ENCODE peak calls at places on chromosomes 2 and 18, in four cellular contexts. One of them, this sample, is unnamed.

GRCh38 chr2:85246348-85246747 is 81.4 kb downstream of the TGOLN2 start:
- DNase-seq in IMR-90: no peak
- DNase-seq in SK-N-SH: peak; percentile 52
- DNase-seq in K562: no peak
- DNase-seq in this sample: no peak

GRCh38 chr2:30040147-30040546 is 106.7 kb upstream of the YPEL5 start:
- DNase-seq in SK-N-SH: no peak
- DNase-seq in IMR-90: no peak
- DNase-seq in K562: no peak
- DNase-seq in this sample: no peak

GRCh38 chr2:241273552-241273988 is 41.9 kb downstream of the HDLBP start:
- DNase-seq in IMR-90: no peak
- DNase-seq in SK-N-SH: peak; percentile 32
- DNase-seq in K562: no peak
- DNase-seq in this sample: no peak

GRCh38 chr2:10350666-10351215 is 48.0 kb downstream of the HPCAL1 start:
- DNase-seq in SK-N-SH: no peak
- DNase-seq in IMR-90: no peak
- DNase-seq in K562: no peak
- DNase-seq in this sample: no peak

GRCh38 chr2:209834767-209835166 is 63.1 kb downstream of the UNC80 start:
- DNase-seq in SK-N-SH: no peak
- DNase-seq in K562: no peak
- DNase-seq in IMR-90: no peak
- DNase-seq in this sample: no peak

GRCh38 chr18:62781893-62782292 is 66.6 kb downstream of the PHLPP1 start:
- DNase-seq in K562: no peak
- DNase-seq in IMR-90: peak; percentile 91
- DNase-seq in SK-N-SH: no peak
- DNase-seq in this sample: no peak

GRCh38 chr2:132489150-132489549 is 72.5 kb downstream of the GPR39 start:
- DNase-seq in SK-N-SH: no peak
- DNase-seq in K562: peak; percentile 12
- DNase-seq in IMR-90: peak; percentile 5
- DNase-seq in this sample: peak; percentile 23

GRCh38 chr2:44691174-44691785 is 250.2 kb upstream of the SIX3 start:
- DNase-seq in K562: no peak
- DNase-seq in SK-N-SH: peak; percentile 62
- DNase-seq in IMR-90: no peak
- DNase-seq in this sample: no peak

GRCh38 chr2:67674668-67675067 is 277.5 kb downstream of the ETAA1 start:
- DNase-seq in SK-N-SH: no peak
- DNase-seq in IMR-90: no peak
- DNase-seq in K562: no peak
- DNase-seq in this sample: no peak

GRCh38 chr2:85457877-85458316 is 39.4 kb downstream of the SH2D6 start:
- DNase-seq in K562: no peak
- DNase-seq in SK-N-SH: no peak
- DNase-seq in IMR-90: no peak
- DNase-seq in this sample: no peak

GRCh38 chr2:7692657-7693161 is 775.5 kb downstream of the RNF144A start:
- DNase-seq in IMR-90: peak; percentile 53
- DNase-seq in SK-N-SH: no peak
- DNase-seq in K562: no peak
- DNase-seq in this sample: no peak

GRCh38 chr18:24136967-24137373 is 1.9 kb upstream of the CABYR start:
- DNase-seq in K562: no peak
- DNase-seq in IMR-90: peak; percentile 62
- DNase-seq in SK-N-SH: no peak
- DNase-seq in this sample: no peak

GRCh38 chr2:234518986-234519642 is 22.2 kb upstream of the ARL4C start:
- DNase-seq in SK-N-SH: no peak
- DNase-seq in IMR-90: no peak
- DNase-seq in K562: no peak
- DNase-seq in this sample: no peak
- H3K27ac ChIP-seq in SK-N-SH: no peak overlapping the region
- H3K27ac ChIP-seq in IMR-90: no peak overlapping the region
- H3K27ac ChIP-seq in K562: no peak overlapping the region
- H3K27ac ChIP-seq in this sample: no peak overlapping the region

GRCh38 chr18:9103488-9103887 is 989 bp downstream of the NDUFV2 start:
- DNase-seq in SK-N-SH: no peak
- DNase-seq in IMR-90: peak; percentile 49
- DNase-seq in K562: no peak
- DNase-seq in this sample: no peak
- TF ChIP-seq USF2 in SK-N-SH: no peak
- TF ChIP-seq USF2 in IMR-90: no peak
- TF ChIP-seq USF2 in K562: no peak
- TF ChIP-seq USF2 in this sample: no peak

GRCh38 chr18:6850396-6850795 is 120.9 kb downstream of the ARHGAP28 start:
- DNase-seq in K562: no peak
- DNase-seq in SK-N-SH: no peak
- DNase-seq in IMR-90: no peak
- DNase-seq in this sample: no peak

GRCh38 chr18:6857305-6857704 is 127.8 kb downstream of the ARHGAP28 start:
- DNase-seq in K562: no peak
- DNase-seq in SK-N-SH: no peak
- DNase-seq in IMR-90: peak; percentile 86
- DNase-seq in this sample: no peak

GRCh38 chr18:6854811-6855210 is 125.3 kb downstream of the ARHGAP28 start:
- DNase-seq in IMR-90: no peak
- DNase-seq in K562: no peak
- DNase-seq in SK-N-SH: no peak
- DNase-seq in this sample: no peak

GRCh38 chr18:6855767-6856166 is 126.3 kb downstream of the ARHGAP28 start:
- DNase-seq in IMR-90: no peak
- DNase-seq in SK-N-SH: no peak
- DNase-seq in K562: no peak
- DNase-seq in this sample: no peak

DNA sequence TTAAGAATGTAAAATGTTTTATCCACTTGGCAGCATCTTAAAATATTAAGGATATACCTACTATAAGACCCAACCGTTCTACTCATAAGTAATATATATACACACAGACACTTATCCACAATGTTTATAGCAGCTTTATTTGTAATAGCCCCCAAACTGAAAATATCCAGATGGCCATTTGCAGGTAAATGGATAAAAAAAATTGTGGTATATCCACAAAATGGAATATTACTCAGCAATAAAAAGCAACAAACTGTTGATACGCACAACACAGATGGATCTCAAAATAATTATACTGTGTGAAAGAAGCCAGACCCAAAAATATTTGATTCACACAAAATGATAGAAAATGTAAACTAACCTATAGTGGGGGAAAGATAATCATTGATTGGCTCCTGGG is 122.0 kb downstream of the ARHGAP28 start:
- DNase-seq in K562: no peak
- DNase-seq in SK-N-SH: no peak
- DNase-seq in IMR-90: no peak
- DNase-seq in this sample: no peak
- H3K27ac ChIP-seq in K562: no peak overlapping the region
- H3K27ac ChIP-seq in SK-N-SH: no peak overlapping the region
- H3K27ac ChIP-seq in IMR-90: no peak overlapping the region
- H3K27ac ChIP-seq in this sample: no peak overlapping the region

DNA sequence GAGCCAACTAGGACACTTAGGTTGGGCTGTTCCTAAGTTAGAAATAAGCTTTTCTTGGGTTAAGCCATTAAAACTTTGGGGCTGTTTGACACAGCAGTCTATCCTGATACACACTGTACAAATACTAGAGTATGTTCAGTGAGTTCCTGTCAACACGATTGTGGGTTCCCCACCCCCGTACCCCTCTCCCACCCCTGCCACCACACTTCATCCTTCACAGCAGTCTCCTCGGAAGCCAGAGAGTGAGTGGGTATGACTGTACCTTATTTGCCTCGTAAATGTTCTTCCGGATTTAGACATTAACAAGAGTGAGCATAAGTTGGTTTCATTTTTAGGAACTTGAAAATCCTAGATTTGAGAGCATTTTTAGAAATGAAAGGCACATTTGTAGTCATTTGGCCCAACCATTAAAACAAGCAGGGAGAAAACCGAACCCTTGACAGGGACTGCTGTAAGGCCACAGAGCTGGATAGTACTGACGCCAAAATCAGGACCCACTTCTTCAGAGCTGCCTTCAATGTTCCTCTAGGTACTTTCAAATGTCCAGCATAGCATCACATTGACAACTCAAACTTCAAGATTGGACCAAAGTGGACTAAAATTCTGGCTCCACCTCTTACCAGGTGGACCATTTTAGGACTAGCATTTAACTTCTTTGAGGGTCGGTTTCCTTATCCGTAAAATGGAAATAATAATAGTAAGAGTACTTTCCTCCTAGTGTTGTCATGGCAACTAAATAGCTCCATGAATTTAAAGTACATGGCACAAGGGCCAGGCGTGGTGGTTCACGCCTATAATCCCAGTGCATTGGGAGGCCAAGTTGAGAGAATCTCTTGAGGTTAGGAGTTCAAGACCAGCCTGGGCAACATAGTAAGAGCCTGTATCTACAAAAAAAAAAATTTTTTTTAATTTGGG is 166.3 kb upstream of the SERTAD2 start:
- DNase-seq in SK-N-SH: no peak
- DNase-seq in IMR-90: no peak
- DNase-seq in K562: no peak
- DNase-seq in this sample: no peak
- TF ChIP-seq USF2 in SK-N-SH: no peak
- TF ChIP-seq USF2 in IMR-90: no peak
- TF ChIP-seq USF2 in K562: no peak
- TF ChIP-seq USF2 in this sample: no peak

GRCh38 chr2:43469094-43469493 is 126.7 kb downstream of the THADA start:
- DNase-seq in K562: no peak
- DNase-seq in IMR-90: no peak
- DNase-seq in SK-N-SH: no peak
- DNase-seq in this sample: no peak
- H3K27ac ChIP-seq in K562: no peak overlapping the region
- H3K27ac ChIP-seq in IMR-90: peak overlapping the region; percentile 58
- H3K27ac ChIP-seq in SK-N-SH: peak overlapping the region; percentile 34
- H3K27ac ChIP-seq in this sample: no peak overlapping the region

DNA sequence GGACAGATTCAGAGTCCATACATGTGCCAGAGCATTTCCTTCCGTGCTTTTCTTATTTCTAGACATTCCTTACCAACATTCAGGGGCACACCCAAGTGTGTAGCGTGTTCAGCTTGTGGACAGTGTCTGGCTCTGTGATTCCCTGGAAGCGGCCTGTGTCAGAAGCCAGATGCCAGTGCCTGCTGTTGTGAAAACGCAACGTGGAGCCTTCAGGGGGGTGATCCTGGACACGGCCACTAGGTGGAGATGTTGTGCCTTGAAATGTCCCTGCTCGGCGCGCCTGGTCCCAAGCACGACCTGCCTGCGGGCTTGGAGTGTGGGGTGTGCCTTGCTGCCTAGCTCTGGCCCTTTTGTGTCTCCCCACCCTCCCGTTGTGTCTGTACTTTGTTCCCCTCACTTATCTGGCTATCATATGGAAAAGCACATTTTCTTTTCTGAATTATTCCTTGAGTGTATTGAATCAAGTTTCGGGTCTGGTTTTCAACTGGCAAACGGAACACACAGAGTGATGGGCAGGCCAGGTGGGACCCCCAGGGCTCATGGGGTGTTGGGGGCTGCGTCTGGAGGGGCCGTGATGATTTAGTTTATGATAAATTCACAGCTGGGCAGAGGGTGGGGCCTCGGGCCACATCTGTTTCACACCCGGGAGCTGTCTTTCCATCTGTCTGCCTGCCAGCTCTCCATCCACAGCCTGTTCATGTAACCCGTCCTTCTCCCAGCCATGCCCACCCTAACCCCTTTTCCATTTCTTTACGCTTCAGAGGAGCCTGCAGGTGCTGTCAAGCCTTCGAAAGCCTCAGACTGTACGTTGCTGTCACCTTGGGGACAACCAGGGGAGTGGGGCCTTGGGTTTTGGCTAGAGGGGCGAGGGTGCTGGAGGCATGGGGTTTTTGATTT is 95.5 kb downstream of the DYSF start:
- DNase-seq in K562: peak; percentile 76
- DNase-seq in SK-N-SH: peak; percentile 90
- DNase-seq in IMR-90: peak; percentile 34
- DNase-seq in this sample: peak; percentile 88
- TF ChIP-seq USF2 in K562: no peak
- TF ChIP-seq USF2 in SK-N-SH: no peak
- TF ChIP-seq USF2 in IMR-90: no peak
- TF ChIP-seq USF2 in this sample: no peak

This sample was measured in H1.